ENCODE peak calls at places on chromosome 7, in seven cellular contexts. Z is OCI-LY7, D is GF-D8, F is hypothalamus, K is SW480, A is AML-193, X is ELR. O is an unnamed sample.

GRCh38 chr7:157952050-157952667 is 615.4 kb downstream of the DNAJB6 start:
- DNase-seq in A (no peak), D (no peak), Z (no peak), K (no peak), F (no peak), X (no peak), O (no peak)

GRCh38 chr7:92244803-92245486 is 769 bp downstream of the KRIT1 start:
- DNase-seq in A (peak; percentile 31), X (peak; percentile 8), Z (peak; percentile 31), F (no peak), D (peak; percentile 40), K (peak; percentile 52), O (peak; percentile 8)

GRCh38 chr7:158549176-158549833 is 38.3 kb downstream of the PTPRN2 start:
- DNase-seq in K (no peak), X (no peak), Z (no peak), D (peak; percentile 49), A (no peak), F (no peak), O (no peak)

GRCh38 chr7:131250331-131250730 is 77.3 kb upstream of the MKLN1 start:
- DNase-seq in Z (no peak), A (no peak), X (peak; percentile 28), K (no peak), D (no peak), F (no peak), O (no peak)

GRCh38 chr7:16634292-16634738 is 11.2 kb downstream of the ANKMY2 start:
- DNase-seq in D (no peak), F (no peak), A (no peak), Z (no peak), X (no peak), K (no peak), O (no peak)

GRCh38 chr7:51027256-51028127 is 244.8 kb upstream of the GRB10 start:
- DNase-seq in D (no peak), X (no peak), K (no peak), F (no peak), A (no peak), Z (no peak), O (no peak)

GRCh38 chr7:129665013-129665401 is 53.5 kb downstream of the NRF1 start:
- DNase-seq in X (peak; percentile 95), K (peak; percentile 68), F (no peak), Z (no peak), D (no peak), A (peak; percentile 3), O (no peak)

GRCh38 chr7:2269468-2270460 is 27.7 kb downstream of the NUDT1 start:
- DNase-seq in Z (no peak), D (no peak), A (no peak), K (no peak), X (peak; percentile 71), F (no peak), O (no peak)

GRCh38 chr7:20064974-20065862 is 152.0 kb downstream of the MACC1 start:
- DNase-seq in D (no peak), F (no peak), Z (peak; percentile 70), K (peak; percentile 85), X (peak; percentile 26), A (no peak), O (peak; percentile 87)

O was measured in Jurkat, Clone E6-1.